ENCODE peak calls at places on chromosome 5, in nine cellular contexts. M, E, G, O, F, L, W, A and S are unnamed samples.

GRCh38 chr5:107290780-107291398 is 379.8 kb downstream of the EFNA5 start:
- DNase-seq in M (no peak), E (no peak), G (no peak), O (no peak), F (no peak), L (no peak), W (no peak), A (no peak), S (no peak)

GRCh38 chr5:11139471-11139870 is 378.4 kb upstream of the DAP start:
- DNase-seq in M (no peak), E (no peak), G (no peak), O (no peak), F (no peak), L (no peak), W (peak), A (no peak), S (no peak)

GRCh38 chr5:135543151-135543818 is 7.5 kb upstream of the NEUROG1 start:
- DNase-seq in M (no peak), E (no peak), G (no peak), O (no peak), F (no peak), L (no peak), W (no peak), A (no peak), S (no peak)

GRCh38 chr5:112196574-112196973 is 222.5 kb downstream of the EPB41L4A start:
- DNase-seq in M (no peak), E (no peak), G (no peak), O (no peak), F (no peak), L (no peak), W (no peak), A (no peak), S (no peak)

GRCh38 chr5:125249400-125249799 is 503.0 kb upstream of the ZNF608 start:
- DNase-seq in M (no peak), E (no peak), G (no peak), O (no peak), F (no peak), L (no peak), W (no peak), A (no peak), S (no peak)

GRCh38 chr5:2756764-2757163 is 5.3 kb upstream of the IRX2 start:
- DNase-seq in M (no peak), E (peak), G (no peak), O (no peak), F (no peak), L (no peak), W (peak), A (no peak), S (no peak)

GRCh38 chr5:57675236-57675635 is 192.6 kb upstream of the ACTBL2 start:
- DNase-seq in M (no peak), E (no peak), G (no peak), O (no peak), F (no peak), L (no peak), W (no peak), A (no peak), S (no peak)

GRCh38 chr5:171840066-171840465 is 54.4 kb downstream of the SMIM23 start:
- DNase-seq in M (no peak), E (no peak), G (no peak), O (no peak), F (no peak), L (no peak), W (no peak), A (no peak), S (no peak)

GRCh38 chr5:172188893-172189692 is 1.1 kb upstream of the STK10 start:
- DNase-seq in M (no peak), E (no peak), G (no peak), O (no peak), F (no peak), L (no peak), W (peak), A (peak), S (no peak)

GRCh38 chr5:135386096-135386495 is 12.9 kb downstream of the MACROH2A1 start:
- DNase-seq in M (peak), E (peak), G (no peak), O (no peak), F (no peak), L (no peak), W (no peak), A (no peak), S (no peak)

GRCh38 chr5:14302343-14302742 is 159.2 kb downstream of the TRIO start:
- DNase-seq in M (no peak), E (no peak), G (no peak), O (no peak), F (no peak), L (no peak), W (no peak), A (no peak), S (no peak)

GRCh38 chr5:115626444-115626823 is 598 bp upstream of the TMED7 start:
- DNase-seq in M (peak), E (peak), G (peak), O (peak), F (no peak), L (no peak), W (no peak), A (no peak), S (no peak)

GRCh38 chr5:139611703-139612584 is 36.2 kb upstream of the CXXC5 start:
- DNase-seq in M (peak), E (peak), G (no peak), O (no peak), F (no peak), L (no peak), W (no peak), A (no peak), S (no peak)

GRCh38 chr5:36059571-36060515 is 6.8 kb downstream of the UGT3A2 start:
- DNase-seq in M (no peak), E (peak), G (no peak), O (no peak), F (no peak), L (no peak), W (no peak), A (no peak), S (no peak)

GRCh38 chr5:50299896-50300295 is 141.2 kb downstream of the EMB start:
- DNase-seq in M (no peak), E (no peak), G (no peak), O (no peak), F (no peak), L (no peak), W (no peak), A (no peak), S (no peak)

GRCh38 chr5:157670662-157671591 is at the start of gene C5orf52:
- DNase-seq in M (peak), E (peak), G (no peak), O (peak), F (peak), L (no peak), W (peak), A (peak), S (peak)